ENCODE peak calls at places on chromosome 20, in nine cellular contexts. One of them, this sample, is unnamed.

GRCh38 chr20:4227085-4227821 is 211.9 kb upstream of the RNF24 start:
- DNase-seq in MM.1S: peak; percentile 16
- DNase-seq in brain microvascular endothelial cell: peak; percentile 52
- DNase-seq in A549: peak; percentile 68
- DNase-seq in cardiac fibroblast: peak; percentile 77
- DNase-seq in Peyer's patch: no peak
- DNase-seq in fibroblast of mammary gland: peak; percentile 84
- DNase-seq in coronary artery: no peak
- DNase-seq in mucosa of descending colon: no peak
- DNase-seq in this sample: no peak

GRCh38 chr20:14555676-14556075 is 218.3 kb upstream of the FLRT3 start:
- DNase-seq in MM.1S: no peak
- DNase-seq in brain microvascular endothelial cell: no peak
- DNase-seq in A549: no peak
- DNase-seq in cardiac fibroblast: no peak
- DNase-seq in Peyer's patch: no peak
- DNase-seq in fibroblast of mammary gland: no peak
- DNase-seq in coronary artery: no peak
- DNase-seq in mucosa of descending colon: no peak
- DNase-seq in this sample: no peak

GRCh38 chr20:36572701-36573102 is 695 bp upstream of the TGIF2 start:
- DNase-seq in MM.1S: no peak
- DNase-seq in brain microvascular endothelial cell: peak; percentile 28
- DNase-seq in A549: peak; percentile 19
- DNase-seq in cardiac fibroblast: no peak
- DNase-seq in Peyer's patch: no peak
- DNase-seq in fibroblast of mammary gland: peak; percentile 37
- DNase-seq in coronary artery: no peak
- DNase-seq in mucosa of descending colon: no peak
- DNase-seq in this sample: no peak

GRCh38 chr20:35743693-35744491 is 1.8 kb upstream of the RBM39 start:
- DNase-seq in MM.1S: peak; percentile 54
- DNase-seq in brain microvascular endothelial cell: no peak
- DNase-seq in A549: peak; percentile 54
- DNase-seq in cardiac fibroblast: peak; percentile 52
- DNase-seq in Peyer's patch: no peak
- DNase-seq in fibroblast of mammary gland: no peak
- DNase-seq in coronary artery: no peak
- DNase-seq in mucosa of descending colon: peak; percentile 62
- DNase-seq in this sample: no peak

GRCh38 chr20:25526446-25526845 is 58.9 kb downstream of the NINL start:
- DNase-seq in MM.1S: no peak
- DNase-seq in brain microvascular endothelial cell: no peak
- DNase-seq in A549: no peak
- DNase-seq in cardiac fibroblast: no peak
- DNase-seq in Peyer's patch: no peak
- DNase-seq in fibroblast of mammary gland: no peak
- DNase-seq in coronary artery: no peak
- DNase-seq in mucosa of descending colon: no peak
- DNase-seq in this sample: no peak

GRCh38 chr20:46937827-46938226 is 43.2 kb downstream of the EYA2 start:
- DNase-seq in MM.1S: no peak
- DNase-seq in brain microvascular endothelial cell: no peak
- DNase-seq in A549: no peak
- DNase-seq in cardiac fibroblast: no peak
- DNase-seq in Peyer's patch: no peak
- DNase-seq in fibroblast of mammary gland: no peak
- DNase-seq in coronary artery: no peak
- DNase-seq in mucosa of descending colon: no peak
- DNase-seq in this sample: no peak

GRCh38 chr20:12835999-12836398 is 172.8 kb upstream of the SPTLC3 start:
- DNase-seq in MM.1S: no peak
- DNase-seq in brain microvascular endothelial cell: no peak
- DNase-seq in A549: no peak
- DNase-seq in cardiac fibroblast: no peak
- DNase-seq in Peyer's patch: no peak
- DNase-seq in fibroblast of mammary gland: no peak
- DNase-seq in coronary artery: no peak
- DNase-seq in mucosa of descending colon: no peak
- DNase-seq in this sample: no peak

GRCh38 chr20:3934628-3935027 is 45.4 kb downstream of the PANK2 start:
- DNase-seq in MM.1S: no peak
- DNase-seq in brain microvascular endothelial cell: no peak
- DNase-seq in A549: no peak
- DNase-seq in cardiac fibroblast: peak; percentile 44
- DNase-seq in Peyer's patch: no peak
- DNase-seq in fibroblast of mammary gland: peak; percentile 61
- DNase-seq in coronary artery: no peak
- DNase-seq in mucosa of descending colon: no peak
- DNase-seq in this sample: no peak

GRCh38 chr20:59105581-59105980 is 58.0 kb upstream of the ZNF831 start:
- DNase-seq in MM.1S: no peak
- DNase-seq in brain microvascular endothelial cell: no peak
- DNase-seq in A549: no peak
- DNase-seq in cardiac fibroblast: no peak
- DNase-seq in Peyer's patch: no peak
- DNase-seq in fibroblast of mammary gland: no peak
- DNase-seq in coronary artery: peak; percentile 47
- DNase-seq in mucosa of descending colon: no peak
- DNase-seq in this sample: no peak

GRCh38 chr20:63944078-63944941 is 11.9 kb downstream of the UCKL1 start:
- DNase-seq in MM.1S: no peak
- DNase-seq in brain microvascular endothelial cell: no peak
- DNase-seq in A549: no peak
- DNase-seq in cardiac fibroblast: no peak
- DNase-seq in Peyer's patch: no peak
- DNase-seq in fibroblast of mammary gland: no peak
- DNase-seq in coronary artery: no peak
- DNase-seq in mucosa of descending colon: peak; percentile 66
- DNase-seq in this sample: no peak

GRCh38 chr20:37276494-37277252 is 12.8 kb upstream of the MANBAL start:
- DNase-seq in MM.1S: peak; percentile 41
- DNase-seq in brain microvascular endothelial cell: peak; percentile 75
- DNase-seq in A549: peak; percentile 51
- DNase-seq in cardiac fibroblast: peak; percentile 85
- DNase-seq in Peyer's patch: peak; percentile 67
- DNase-seq in fibroblast of mammary gland: peak; percentile 89
- DNase-seq in coronary artery: no peak
- DNase-seq in mucosa of descending colon: no peak
- DNase-seq in this sample: peak; percentile 49

GRCh38 chr20:59177266-59178250 is 13.9 kb downstream of the ZNF831 start:
- DNase-seq in MM.1S: no peak
- DNase-seq in brain microvascular endothelial cell: no peak
- DNase-seq in A549: no peak
- DNase-seq in cardiac fibroblast: no peak
- DNase-seq in Peyer's patch: no peak
- DNase-seq in fibroblast of mammary gland: no peak
- DNase-seq in coronary artery: no peak
- DNase-seq in mucosa of descending colon: no peak
- DNase-seq in this sample: no peak

DNA sequence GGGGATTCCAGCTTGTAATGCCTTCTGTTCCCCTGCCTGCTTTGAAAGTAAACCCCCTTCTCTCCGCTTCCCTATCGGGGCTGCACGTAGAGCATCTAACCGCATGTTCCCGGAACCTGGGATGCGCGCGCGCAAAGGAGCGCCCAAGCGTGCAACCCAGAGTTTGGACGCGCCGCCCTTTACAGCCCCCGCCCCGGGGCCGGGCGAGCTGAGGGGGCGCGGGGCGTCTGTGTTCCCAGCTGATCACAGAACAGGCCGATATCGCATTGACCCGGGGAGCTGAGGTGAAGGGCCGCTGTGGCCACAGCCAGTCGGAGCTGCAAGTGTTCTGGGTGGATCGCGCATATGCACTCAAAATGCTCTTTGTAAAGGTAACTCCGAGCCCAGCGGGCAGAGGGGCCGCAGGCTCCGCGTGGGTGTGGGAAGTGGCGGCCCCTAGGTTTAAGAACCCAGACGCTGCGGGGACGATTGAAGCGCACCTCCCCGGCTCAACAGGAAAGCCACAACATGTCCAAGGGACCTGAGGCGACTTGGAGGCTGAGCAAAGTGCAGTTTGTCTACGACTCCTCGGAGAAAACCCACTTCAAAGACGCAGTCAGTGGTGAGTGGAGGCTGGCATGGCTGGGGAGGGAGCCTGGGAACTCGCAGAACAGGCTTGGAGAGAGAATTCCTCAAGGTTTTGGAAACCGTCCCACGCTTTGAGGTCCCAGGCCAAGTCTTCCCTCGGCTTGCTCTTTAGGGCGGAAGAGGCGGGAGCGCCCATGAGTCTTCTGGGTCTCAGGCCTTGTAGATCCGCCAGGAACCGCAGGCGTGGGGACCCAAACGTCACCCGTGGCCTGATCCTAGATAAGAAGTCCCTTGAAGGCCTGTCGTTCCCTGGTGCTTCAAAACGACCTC is 1.6 kb downstream of the LAMP5 start:
- DNase-seq in MM.1S: peak; percentile 42
- DNase-seq in brain microvascular endothelial cell: no peak
- DNase-seq in A549: no peak
- DNase-seq in cardiac fibroblast: no peak
- DNase-seq in Peyer's patch: no peak
- DNase-seq in fibroblast of mammary gland: peak; percentile 17
- DNase-seq in coronary artery: no peak
- DNase-seq in mucosa of descending colon: no peak
- DNase-seq in this sample: peak; percentile 13
- H3K4me3 ChIP-seq in MM.1S: peak overlapping the region; percentile 90
- H3K4me3 ChIP-seq in brain microvascular endothelial cell: peak overlapping the region; percentile 20
- H3K4me3 ChIP-seq in A549: no peak overlapping the region
- H3K4me3 ChIP-seq in cardiac fibroblast: no peak overlapping the region
- H3K4me3 ChIP-seq in Peyer's patch: peak overlapping the region; percentile 22
- H3K4me3 ChIP-seq in fibroblast of mammary gland: no peak overlapping the region
- H3K4me3 ChIP-seq in coronary artery: peak overlapping the region; percentile 62
- H3K4me3 ChIP-seq in mucosa of descending colon: no peak overlapping the region
- H3K4me3 ChIP-seq in this sample: peak overlapping the region; percentile 58

GRCh38 chr20:18496042-18496441 is 983 bp downstream of the RBBP9 start:
- DNase-seq in MM.1S: peak; percentile 9
- DNase-seq in brain microvascular endothelial cell: no peak
- DNase-seq in A549: no peak
- DNase-seq in cardiac fibroblast: peak; percentile 11
- DNase-seq in Peyer's patch: no peak
- DNase-seq in fibroblast of mammary gland: peak; percentile 11
- DNase-seq in coronary artery: no peak
- DNase-seq in mucosa of descending colon: no peak
- DNase-seq in this sample: no peak

GRCh38 chr20:18496740-18497592 is at the start of gene RBBP9:
- DNase-seq in MM.1S: peak; percentile 81
- DNase-seq in brain microvascular endothelial cell: peak; percentile 69
- DNase-seq in A549: peak; percentile 86
- DNase-seq in cardiac fibroblast: peak; percentile 81
- DNase-seq in Peyer's patch: peak; percentile 89
- DNase-seq in fibroblast of mammary gland: peak; percentile 74
- DNase-seq in coronary artery: peak; percentile 83
- DNase-seq in mucosa of descending colon: peak; percentile 90
- DNase-seq in this sample: peak; percentile 81

GRCh38 chr20:18497603-18498002 is 578 bp upstream of the RBBP9 start:
- DNase-seq in MM.1S: no peak
- DNase-seq in brain microvascular endothelial cell: no peak
- DNase-seq in A549: no peak
- DNase-seq in cardiac fibroblast: no peak
- DNase-seq in Peyer's patch: no peak
- DNase-seq in fibroblast of mammary gland: no peak
- DNase-seq in coronary artery: no peak
- DNase-seq in mucosa of descending colon: no peak
- DNase-seq in this sample: no peak
- H3K4me3 ChIP-seq in MM.1S: no peak overlapping the region
- H3K4me3 ChIP-seq in brain microvascular endothelial cell: no peak overlapping the region
- H3K4me3 ChIP-seq in A549: no peak overlapping the region
- H3K4me3 ChIP-seq in cardiac fibroblast: no peak overlapping the region
- H3K4me3 ChIP-seq in Peyer's patch: no peak overlapping the region
- H3K4me3 ChIP-seq in fibroblast of mammary gland: no peak overlapping the region
- H3K4me3 ChIP-seq in coronary artery: no peak overlapping the region
- H3K4me3 ChIP-seq in mucosa of descending colon: no peak overlapping the region
- H3K4me3 ChIP-seq in this sample: no peak overlapping the region

GRCh38 chr20:62502496-62503095 is 26.8 kb upstream of the GATA5 start:
- DNase-seq in MM.1S: no peak
- DNase-seq in brain microvascular endothelial cell: no peak
- DNase-seq in A549: no peak
- DNase-seq in cardiac fibroblast: no peak
- DNase-seq in Peyer's patch: no peak
- DNase-seq in fibroblast of mammary gland: no peak
- DNase-seq in coronary artery: no peak
- DNase-seq in mucosa of descending colon: no peak
- DNase-seq in this sample: no peak

GRCh38 chr20:62503414-62504178 is 27.8 kb upstream of the GATA5 start:
- DNase-seq in MM.1S: no peak
- DNase-seq in brain microvascular endothelial cell: no peak
- DNase-seq in A549: no peak
- DNase-seq in cardiac fibroblast: no peak
- DNase-seq in Peyer's patch: no peak
- DNase-seq in fibroblast of mammary gland: no peak
- DNase-seq in coronary artery: no peak
- DNase-seq in mucosa of descending colon: no peak
- DNase-seq in this sample: no peak

GRCh38 chr20:62505337-62506045 is 29.7 kb upstream of the GATA5 start:
- DNase-seq in MM.1S: no peak
- DNase-seq in brain microvascular endothelial cell: no peak
- DNase-seq in A549: no peak
- DNase-seq in cardiac fibroblast: no peak
- DNase-seq in Peyer's patch: no peak
- DNase-seq in fibroblast of mammary gland: no peak
- DNase-seq in coronary artery: no peak
- DNase-seq in mucosa of descending colon: no peak
- DNase-seq in this sample: no peak

GRCh38 chr20:62506087-62506486 is 30.3 kb upstream of the GATA5 start:
- DNase-seq in MM.1S: no peak
- DNase-seq in brain microvascular endothelial cell: no peak
- DNase-seq in A549: no peak
- DNase-seq in cardiac fibroblast: no peak
- DNase-seq in Peyer's patch: no peak
- DNase-seq in fibroblast of mammary gland: no peak
- DNase-seq in coronary artery: no peak
- DNase-seq in mucosa of descending colon: no peak
- DNase-seq in this sample: no peak

DNA sequence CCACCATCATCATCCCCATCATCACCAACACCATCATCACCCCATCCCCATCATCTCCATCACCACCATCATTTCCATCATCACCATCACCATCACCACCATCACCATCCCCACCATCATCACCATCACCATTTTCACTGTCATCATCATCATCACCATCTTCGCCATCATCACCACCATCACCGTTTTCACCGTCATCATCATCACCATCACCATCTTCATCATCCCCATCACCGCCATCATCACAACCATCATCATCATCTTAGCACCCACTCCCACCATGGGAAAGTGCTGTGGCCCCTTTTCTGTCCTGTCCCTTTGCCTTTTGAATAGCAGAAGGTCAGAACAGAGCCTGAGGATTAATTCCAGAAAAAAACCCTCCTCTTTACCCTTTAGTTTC is 28.5 kb upstream of the GATA5 start:
- DNase-seq in MM.1S: no peak
- DNase-seq in brain microvascular endothelial cell: no peak
- DNase-seq in A549: no peak
- DNase-seq in cardiac fibroblast: no peak
- DNase-seq in Peyer's patch: no peak
- DNase-seq in fibroblast of mammary gland: no peak
- DNase-seq in coronary artery: no peak
- DNase-seq in mucosa of descending colon: no peak
- DNase-seq in this sample: no peak
- H3K4me3 ChIP-seq in MM.1S: no peak overlapping the region
- H3K4me3 ChIP-seq in brain microvascular endothelial cell: no peak overlapping the region
- H3K4me3 ChIP-seq in A549: no peak overlapping the region
- H3K4me3 ChIP-seq in cardiac fibroblast: no peak overlapping the region
- H3K4me3 ChIP-seq in Peyer's patch: no peak overlapping the region
- H3K4me3 ChIP-seq in fibroblast of mammary gland: no peak overlapping the region
- H3K4me3 ChIP-seq in coronary artery: no peak overlapping the region
- H3K4me3 ChIP-seq in mucosa of descending colon: no peak overlapping the region
- H3K4me3 ChIP-seq in this sample: no peak overlapping the region

GRCh38 chr20:62358171-62358719 is 8.9 kb downstream of the LAMA5 start:
- DNase-seq in MM.1S: no peak
- DNase-seq in brain microvascular endothelial cell: no peak
- DNase-seq in A549: peak; percentile 77
- DNase-seq in cardiac fibroblast: peak; percentile 49
- DNase-seq in Peyer's patch: no peak
- DNase-seq in fibroblast of mammary gland: no peak
- DNase-seq in coronary artery: no peak
- DNase-seq in mucosa of descending colon: no peak
- DNase-seq in this sample: no peak
- H3K4me3 ChIP-seq in MM.1S: no peak overlapping the region
- H3K4me3 ChIP-seq in brain microvascular endothelial cell: no peak overlapping the region
- H3K4me3 ChIP-seq in A549: peak overlapping the region; percentile 41
- H3K4me3 ChIP-seq in cardiac fibroblast: no peak overlapping the region
- H3K4me3 ChIP-seq in Peyer's patch: no peak overlapping the region
- H3K4me3 ChIP-seq in fibroblast of mammary gland: no peak overlapping the region
- H3K4me3 ChIP-seq in coronary artery: peak overlapping the region; percentile 63
- H3K4me3 ChIP-seq in mucosa of descending colon: no peak overlapping the region
- H3K4me3 ChIP-seq in this sample: no peak overlapping the region